ENCODE peak calls at places on chromosomes 13 and 19, in four cellular contexts. Y, I, L and H are unnamed samples.

GRCh38 chr13:79401259-79402071 is 4.6 kb downstream of the RBM26 start:
- DNase-seq in Y (peak; percentile 55), I (no peak), L (no peak), H (peak; percentile 61)

GRCh38 chr19:35262101-35262761 is 6.5 kb upstream of the USF2 start:
- DNase-seq in Y (no peak), I (no peak), L (no peak), H (no peak)

GRCh38 chr19:39483141-39483540 is 2.5 kb downstream of the TIMM50 start:
- DNase-seq in Y (no peak), I (no peak), L (no peak), H (no peak)

GRCh38 chr19:35120492-35120891 is 4.9 kb downstream of the FXYD3 start:
- DNase-seq in Y (no peak), I (no peak), L (peak; percentile 80), H (no peak)

GRCh38 chr13:78680064-78680463 is 21.1 kb upstream of the OBI1 start:
- DNase-seq in Y (no peak), I (no peak), L (no peak), H (no peak)

GRCh38 chr13:46553521-46553885 is 533 bp downstream of the LRCH1 start:
- DNase-seq in Y (no peak), I (no peak), L (no peak), H (no peak)

GRCh38 chr13:46143239-46143701 is 38.4 kb upstream of the CPB2 start:
- DNase-seq in Y (no peak), I (no peak), L (no peak), H (no peak)

GRCh38 chr13:37685206-37685605 is 86.6 kb upstream of the POSTN start:
- DNase-seq in Y (no peak), I (no peak), L (no peak), H (no peak)

GRCh38 chr13:76886005-76886291 is 257 bp downstream of the KCTD12 start:
- DNase-seq in Y (no peak), I (no peak), L (no peak), H (no peak)

GRCh38 chr19:39347332-39348227 is 5.4 kb downstream of the SAMD4B start:
- DNase-seq in Y (no peak), I (no peak), L (peak; percentile 68), H (no peak)

GRCh38 chr13:20475927-20476691 is 49.5 kb downstream of the CRYL1 start:
- DNase-seq in Y (no peak), I (no peak), L (no peak), H (no peak)

DNA sequence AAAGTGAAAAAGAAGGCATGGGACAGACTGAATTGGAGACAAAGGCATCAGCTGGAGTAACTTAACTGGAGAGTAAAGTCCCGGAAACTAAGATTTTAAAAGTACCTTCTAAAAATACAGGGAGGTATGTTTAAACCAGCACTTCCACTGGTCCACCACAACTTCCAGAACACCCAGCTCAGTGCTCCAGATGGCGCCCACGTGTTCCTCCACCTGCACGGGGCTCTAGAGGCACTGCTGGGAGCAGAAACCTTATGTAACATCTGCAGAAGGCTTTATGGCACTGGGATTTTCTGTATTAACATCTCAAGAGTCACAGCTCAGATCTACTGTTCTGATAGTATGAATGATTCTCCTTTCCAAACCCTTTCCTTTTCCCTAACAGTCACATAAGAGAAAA is 252.1 kb downstream of the DCLK1 start:
- DNase-seq in Y (no peak), I (no peak), L (no peak), H (no peak)
- H3K9me2 ChIP-seq in Y (no peaks in the 10 kb centered on the region), I (no peaks in the 10 kb centered on the region), L (no peaks in the 10 kb centered on the region), H (no peaks in the 10 kb centered on the region)

DNA sequence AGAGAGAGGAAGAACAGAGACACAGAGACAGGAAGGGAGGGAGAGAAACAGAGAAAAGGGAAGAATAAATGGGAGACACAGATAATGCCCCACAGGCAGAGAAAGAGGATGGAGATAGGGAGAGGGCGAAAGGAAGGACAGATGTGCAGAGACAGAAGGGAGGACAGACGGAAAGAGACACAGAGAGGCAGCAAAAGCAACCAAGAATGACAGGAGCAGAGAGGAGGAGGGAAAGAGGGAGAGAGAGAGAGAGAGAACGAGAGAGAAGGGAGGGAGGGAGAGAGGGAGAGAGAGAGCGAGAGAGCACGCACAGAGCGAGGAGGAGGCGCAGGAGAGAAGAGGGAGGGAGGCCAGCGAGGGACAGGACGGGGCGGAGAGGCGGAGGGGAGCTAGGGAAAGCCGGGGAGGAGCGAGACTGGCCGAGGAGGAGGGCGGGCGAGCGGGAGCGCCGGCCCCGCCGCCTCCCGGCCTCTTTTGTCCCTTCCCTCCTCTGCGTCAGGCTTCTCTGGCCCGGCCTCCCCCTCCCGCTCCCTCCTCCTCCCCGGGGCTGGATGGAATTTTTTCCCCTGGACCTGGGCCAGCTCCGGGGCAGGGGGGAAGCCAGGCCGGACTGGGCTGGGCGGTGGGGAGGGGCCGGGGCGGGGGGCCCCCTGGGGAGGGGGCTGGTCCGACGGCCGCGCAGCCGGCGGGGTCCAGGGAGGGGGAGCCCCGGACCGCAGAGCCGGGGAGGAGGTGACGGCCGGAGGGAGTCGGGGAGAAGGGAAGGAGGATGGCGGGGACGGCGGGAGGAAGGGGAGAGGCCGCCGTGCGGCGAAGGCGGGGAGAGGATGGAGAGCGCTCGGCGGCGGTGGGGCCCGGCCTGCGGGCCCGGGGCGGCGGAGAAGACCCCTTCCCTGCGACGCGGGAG is 4.2 kb upstream of the SPACA6 start:
- DNase-seq in Y (no peak), I (peak; percentile 73), L (peak; percentile 96), H (no peak)
- H2AFZ ChIP-seq in Y (no peak overlapping the region), I (no peak overlapping the region), L (peak overlapping the region; percentile 84), H (no peak overlapping the region)

DNA sequence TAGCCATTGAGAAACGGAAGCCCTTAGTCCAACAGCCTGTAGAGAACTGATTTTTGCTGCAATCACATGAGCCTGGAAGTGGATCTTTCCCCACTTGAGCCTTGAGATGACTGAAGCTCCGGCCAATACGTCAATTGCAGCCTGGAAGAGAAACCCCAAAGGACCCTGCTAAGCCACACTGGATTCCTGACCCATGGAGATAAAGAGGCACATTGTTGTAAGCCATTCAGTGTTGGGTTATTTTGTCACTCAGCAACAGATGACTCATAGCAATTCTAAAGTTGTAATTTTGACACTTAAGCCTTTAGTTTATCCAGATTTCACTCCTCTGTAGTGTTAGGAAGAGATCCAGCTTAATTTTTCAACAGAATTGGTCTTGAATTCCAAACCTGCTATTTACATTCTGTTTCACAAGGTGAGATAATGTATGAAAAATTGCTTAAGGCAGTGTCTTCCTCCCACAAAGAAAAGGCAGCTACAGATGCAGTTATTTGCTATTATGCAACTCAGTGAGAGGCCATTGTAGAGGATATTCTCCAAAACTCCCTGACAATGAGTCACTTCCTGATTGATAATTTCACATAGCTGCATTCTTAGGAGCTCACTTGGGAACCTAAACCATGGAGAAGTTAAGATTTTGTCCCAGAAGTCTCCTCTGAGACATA is 59.4 kb upstream of the TSHZ3 start:
- DNase-seq in Y (no peak), I (no peak), L (peak; percentile 90), H (no peak)
- H3K9me2 ChIP-seq in Y (no peaks in the 10 kb centered on the region), I (no peaks in the 10 kb centered on the region), L (no peaks in the 10 kb centered on the region), H (no peaks in the 10 kb centered on the region)

DNA sequence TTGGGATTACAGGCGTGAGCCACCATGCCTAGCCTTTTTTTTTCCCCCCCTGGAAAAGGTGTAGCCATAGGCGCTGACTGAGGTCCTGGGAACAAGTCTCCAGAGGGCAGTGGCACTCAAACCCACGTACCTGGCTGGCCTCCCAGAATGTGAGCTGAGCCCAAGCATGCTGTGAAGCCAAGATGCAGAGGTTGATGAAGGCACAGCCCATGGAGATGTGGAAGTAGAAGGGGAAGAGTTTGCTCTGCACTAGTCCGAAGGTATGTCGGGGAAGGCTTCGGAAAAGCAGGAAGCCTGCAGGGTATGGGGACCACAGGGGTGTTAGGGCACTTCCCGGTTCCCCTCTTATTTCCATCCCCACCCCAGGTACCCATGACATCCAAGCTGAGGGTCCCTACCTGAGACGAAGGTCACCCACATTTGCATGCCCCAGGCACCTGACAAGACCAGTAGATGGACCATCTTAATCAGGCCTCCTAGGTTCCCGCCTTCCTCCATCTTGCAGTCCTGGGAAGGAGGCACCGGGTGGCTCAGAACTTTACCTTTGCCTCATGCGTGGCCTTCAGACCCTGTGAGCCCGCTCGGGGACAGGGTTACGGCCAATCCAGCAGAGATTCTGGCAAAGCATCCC is 831 bp downstream of the TMEM205 start:
- DNase-seq in Y (no peak), I (no peak), L (peak; percentile 40), H (no peak)
- H2AFZ ChIP-seq in Y (peak overlapping the region; percentile 92), I (no peak overlapping the region), L (peak overlapping the region; percentile 94), H (no peak overlapping the region)

DNA sequence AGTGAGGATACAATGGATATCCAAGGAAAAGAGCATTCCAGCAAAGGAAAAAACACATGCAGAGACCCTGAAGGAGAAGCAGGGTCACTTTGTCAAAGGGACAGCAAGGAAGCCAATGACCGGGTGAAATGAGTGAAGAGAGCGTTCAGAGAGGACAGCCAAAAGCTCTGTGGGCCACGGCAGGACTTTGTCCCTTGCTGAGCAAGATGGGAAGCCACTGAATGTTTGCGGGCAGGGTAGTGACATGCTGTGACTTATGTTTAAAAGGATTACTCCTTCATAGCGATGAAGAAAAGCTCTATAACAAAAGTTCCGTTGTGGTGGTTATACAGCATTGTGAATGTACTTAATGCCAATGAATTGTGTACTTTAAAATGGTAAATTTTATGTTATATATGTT is 16.5 kb downstream of the ZAR1L start:
- DNase-seq in Y (no peak), I (no peak), L (no peak), H (no peak)
- H3K9me2 ChIP-seq in Y (no peaks in the 10 kb centered on the region), I (no peaks in the 10 kb centered on the region), L (no peaks in the 10 kb centered on the region), H (no peaks in the 10 kb centered on the region)